ENCODE peak calls at places on chromosomes 3 and 15, in eight cellular contexts. One of them, this sample, is unnamed.
A peak's percentile ranks its signal among the peaks of the same experiment; 100 is the strongest.

GRCh38 chr3:61848885-61849284 is 287.5 kb downstream of the PTPRG start:
- DNase-seq in transverse colon: no peak
- DNase-seq in esophagus muscularis mucosa: no peak
- DNase-seq in IMR-90: peak; percentile 72
- DNase-seq in suprapubic skin: no peak
- DNase-seq in GM12878: no peak
- DNase-seq in K562: no peak
- DNase-seq in lower leg skin: peak; percentile 39
- DNase-seq in this sample: no peak

GRCh38 chr15:50340431-50340830 is 14.6 kb downstream of the GABPB1 start:
- DNase-seq in suprapubic skin: no peak
- DNase-seq in esophagus muscularis mucosa: no peak
- DNase-seq in GM12878: no peak
- DNase-seq in IMR-90: no peak
- DNase-seq in lower leg skin: no peak
- DNase-seq in transverse colon: no peak
- DNase-seq in K562: no peak
- DNase-seq in this sample: no peak

GRCh38 chr3:114519415-114519814 is 225.6 kb downstream of the TIGIT start:
- DNase-seq in GM12878: peak; percentile 26
- DNase-seq in lower leg skin: no peak
- DNase-seq in suprapubic skin: no peak
- DNase-seq in IMR-90: peak; percentile 81
- DNase-seq in transverse colon: no peak
- DNase-seq in esophagus muscularis mucosa: no peak
- DNase-seq in K562: no peak
- DNase-seq in this sample: no peak

GRCh38 chr3:184635126-184635525 is 73.5 kb downstream of the EPHB3 start:
- DNase-seq in lower leg skin: no peak
- DNase-seq in suprapubic skin: no peak
- DNase-seq in IMR-90: no peak
- DNase-seq in K562: no peak
- DNase-seq in esophagus muscularis mucosa: no peak
- DNase-seq in GM12878: no peak
- DNase-seq in transverse colon: no peak
- DNase-seq in this sample: no peak

GRCh38 chr15:63945005-63945788 is 101.1 kb downstream of the DAPK2 start:
- DNase-seq in esophagus muscularis mucosa: peak; percentile 91
- DNase-seq in IMR-90: peak; percentile 34
- DNase-seq in K562: peak; percentile 82
- DNase-seq in suprapubic skin: peak; percentile 80
- DNase-seq in transverse colon: peak; percentile 83
- DNase-seq in GM12878: no peak
- DNase-seq in lower leg skin: peak; percentile 51
- DNase-seq in this sample: peak; percentile 56

GRCh38 chr3:150293401-150294001 is 114.6 kb upstream of the TSC22D2 start:
- DNase-seq in K562: no peak
- DNase-seq in suprapubic skin: no peak
- DNase-seq in transverse colon: no peak
- DNase-seq in esophagus muscularis mucosa: no peak
- DNase-seq in GM12878: no peak
- DNase-seq in IMR-90: peak; percentile 81
- DNase-seq in lower leg skin: no peak
- DNase-seq in this sample: no peak

GRCh38 chr15:88701561-88702095 is 62.8 kb downstream of the ISG20 start:
- DNase-seq in GM12878: no peak
- DNase-seq in suprapubic skin: no peak
- DNase-seq in lower leg skin: no peak
- DNase-seq in K562: peak; percentile 42
- DNase-seq in esophagus muscularis mucosa: no peak
- DNase-seq in transverse colon: peak; percentile 33
- DNase-seq in IMR-90: no peak
- DNase-seq in this sample: peak; percentile 46

GRCh38 chr3:58336135-58336882 is 3.6 kb downstream of the PXK start:
- DNase-seq in lower leg skin: no peak
- DNase-seq in suprapubic skin: no peak
- DNase-seq in GM12878: no peak
- DNase-seq in K562: no peak
- DNase-seq in transverse colon: no peak
- DNase-seq in IMR-90: peak; percentile 89
- DNase-seq in esophagus muscularis mucosa: no peak
- DNase-seq in this sample: no peak

GRCh38 chr3:94106268-94106667 is 43.4 kb downstream of the NSUN3 start:
- DNase-seq in transverse colon: no peak
- DNase-seq in IMR-90: no peak
- DNase-seq in lower leg skin: no peak
- DNase-seq in suprapubic skin: no peak
- DNase-seq in GM12878: no peak
- DNase-seq in K562: no peak
- DNase-seq in esophagus muscularis mucosa: no peak
- DNase-seq in this sample: no peak

GRCh38 chr15:70754862-70755261 is 8.5 kb downstream of the UACA start:
- DNase-seq in IMR-90: no peak
- DNase-seq in esophagus muscularis mucosa: no peak
- DNase-seq in lower leg skin: no peak
- DNase-seq in suprapubic skin: no peak
- DNase-seq in transverse colon: no peak
- DNase-seq in GM12878: no peak
- DNase-seq in K562: no peak
- DNase-seq in this sample: no peak

GRCh38 chr3:139935866-139936817 is 1.2 kb downstream of the CLSTN2 start:
- DNase-seq in IMR-90: no peak
- DNase-seq in esophagus muscularis mucosa: peak; percentile 88
- DNase-seq in K562: no peak
- DNase-seq in suprapubic skin: peak; percentile 70
- DNase-seq in lower leg skin: no peak
- DNase-seq in GM12878: no peak
- DNase-seq in transverse colon: no peak
- DNase-seq in this sample: peak; percentile 21

GRCh38 chr3:81382470-81382869 is 379.0 kb downstream of the GBE1 start:
- DNase-seq in suprapubic skin: no peak
- DNase-seq in IMR-90: no peak
- DNase-seq in lower leg skin: no peak
- DNase-seq in K562: no peak
- DNase-seq in esophagus muscularis mucosa: no peak
- DNase-seq in transverse colon: no peak
- DNase-seq in GM12878: no peak
- DNase-seq in this sample: no peak

GRCh38 chr3:192570315-192570714 is 157.0 kb downstream of the FGF12 start:
- DNase-seq in transverse colon: no peak
- DNase-seq in esophagus muscularis mucosa: no peak
- DNase-seq in IMR-90: no peak
- DNase-seq in suprapubic skin: no peak
- DNase-seq in K562: no peak
- DNase-seq in GM12878: no peak
- DNase-seq in lower leg skin: no peak
- DNase-seq in this sample: no peak

GRCh38 chr15:79394231-79394630 is 37.9 kb upstream of the MINAR1 start:
- DNase-seq in esophagus muscularis mucosa: peak; percentile 26
- DNase-seq in GM12878: no peak
- DNase-seq in suprapubic skin: no peak
- DNase-seq in IMR-90: peak; percentile 79
- DNase-seq in lower leg skin: no peak
- DNase-seq in K562: no peak
- DNase-seq in transverse colon: no peak
- DNase-seq in this sample: no peak

GRCh38 chr3:152402698-152403456 is 134.1 kb downstream of the MBNL1 start:
- DNase-seq in IMR-90: peak; percentile 24
- DNase-seq in esophagus muscularis mucosa: no peak
- DNase-seq in GM12878: no peak
- DNase-seq in suprapubic skin: no peak
- DNase-seq in lower leg skin: no peak
- DNase-seq in transverse colon: no peak
- DNase-seq in K562: no peak
- DNase-seq in this sample: no peak

GRCh38 chr15:98063311-98063710 is 102.8 kb downstream of the ARRDC4 start:
- DNase-seq in K562: no peak
- DNase-seq in suprapubic skin: no peak
- DNase-seq in esophagus muscularis mucosa: no peak
- DNase-seq in IMR-90: no peak
- DNase-seq in GM12878: no peak
- DNase-seq in transverse colon: no peak
- DNase-seq in lower leg skin: no peak
- DNase-seq in this sample: no peak

GRCh38 chr3:129735638-129736037 is 129.2 kb upstream of the PLXND1 start:
- DNase-seq in IMR-90: no peak
- DNase-seq in K562: no peak
- DNase-seq in transverse colon: no peak
- DNase-seq in suprapubic skin: no peak
- DNase-seq in esophagus muscularis mucosa: no peak
- DNase-seq in GM12878: no peak
- DNase-seq in lower leg skin: no peak
- DNase-seq in this sample: no peak

DNA sequence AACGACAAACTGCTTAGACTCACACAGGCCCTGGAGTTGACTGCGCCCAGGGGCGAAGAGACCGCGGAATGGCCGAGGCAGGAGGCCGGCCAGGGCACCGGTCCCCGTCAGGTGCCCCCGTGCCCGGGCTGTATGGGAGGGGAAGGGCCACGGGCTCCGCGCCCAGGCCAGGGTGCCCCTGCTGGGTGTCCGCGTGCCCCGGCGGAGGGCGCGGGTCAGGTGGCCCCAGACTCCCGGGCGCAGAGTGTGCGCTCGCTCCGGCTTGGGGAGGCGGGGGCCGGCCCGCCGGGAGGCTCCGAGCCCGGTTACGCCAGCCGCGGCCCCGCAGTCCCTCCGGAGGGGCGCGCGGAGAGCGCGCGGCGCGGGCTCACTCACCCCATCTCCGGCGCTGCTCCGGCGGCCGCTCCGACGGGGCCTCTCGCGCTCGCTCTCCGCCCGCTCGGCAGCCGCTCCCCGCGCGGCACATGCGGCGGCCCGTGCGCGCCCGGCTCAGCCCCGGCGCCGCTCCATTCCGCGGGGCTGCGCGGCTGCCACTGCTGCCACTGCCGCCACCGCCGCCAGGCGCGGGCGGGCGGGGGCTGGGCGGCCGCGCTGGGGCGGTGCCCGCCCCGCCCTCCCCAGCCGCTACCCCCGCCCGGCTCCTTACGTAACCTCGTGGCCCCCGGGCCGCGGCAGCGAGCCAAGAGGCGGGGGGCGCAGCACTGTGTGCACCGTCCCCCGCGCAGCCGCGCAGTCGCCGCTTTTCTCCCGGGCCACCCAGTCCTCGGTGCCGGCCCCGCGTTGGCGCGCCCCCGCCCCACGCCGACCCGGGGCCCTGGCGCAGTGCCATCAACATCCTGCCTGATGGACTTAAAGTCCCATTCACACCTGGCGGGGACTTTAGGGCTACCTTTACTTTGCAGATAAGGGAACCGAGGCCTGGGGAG is at the start of gene HOMER2:
- DNase-seq in IMR-90: no peak
- DNase-seq in esophagus muscularis mucosa: no peak
- DNase-seq in lower leg skin: no peak
- DNase-seq in K562: no peak
- DNase-seq in GM12878: no peak
- DNase-seq in suprapubic skin: no peak
- DNase-seq in transverse colon: peak; percentile 15
- DNase-seq in this sample: peak; percentile 42
- TF ChIP-seq POLR2A in IMR-90: no peak
- TF ChIP-seq POLR2A in esophagus muscularis mucosa: no peak
- TF ChIP-seq POLR2A in lower leg skin: no peak
- TF ChIP-seq POLR2A in K562: no peak
- TF ChIP-seq POLR2A in GM12878: no peak
- TF ChIP-seq POLR2A in suprapubic skin: no peak
- TF ChIP-seq POLR2A in transverse colon: no peak
- TF ChIP-seq POLR2A in this sample: no peak

GRCh38 chr15:57651445-57651844 is 55.1 kb upstream of the POLR2M start:
- DNase-seq in IMR-90: no peak
- DNase-seq in suprapubic skin: no peak
- DNase-seq in lower leg skin: no peak
- DNase-seq in K562: no peak
- DNase-seq in transverse colon: no peak
- DNase-seq in GM12878: no peak
- DNase-seq in esophagus muscularis mucosa: peak; percentile 77
- DNase-seq in this sample: no peak

GRCh38 chr15:57646057-57646456 is 54.4 kb downstream of the MYZAP start:
- DNase-seq in GM12878: no peak
- DNase-seq in esophagus muscularis mucosa: peak; percentile 45
- DNase-seq in transverse colon: no peak
- DNase-seq in suprapubic skin: no peak
- DNase-seq in IMR-90: no peak
- DNase-seq in lower leg skin: no peak
- DNase-seq in K562: no peak
- DNase-seq in this sample: no peak

GRCh38 chr15:57647791-57648130 is 56.1 kb downstream of the MYZAP start:
- DNase-seq in suprapubic skin: no peak
- DNase-seq in K562: no peak
- DNase-seq in lower leg skin: no peak
- DNase-seq in GM12878: no peak
- DNase-seq in transverse colon: no peak
- DNase-seq in IMR-90: peak; percentile 5
- DNase-seq in esophagus muscularis mucosa: peak; percentile 87
- DNase-seq in this sample: no peak

GRCh38 chr15:57649138-57649537 is 57.4 kb upstream of the POLR2M start:
- DNase-seq in transverse colon: no peak
- DNase-seq in esophagus muscularis mucosa: peak; percentile 17
- DNase-seq in GM12878: no peak
- DNase-seq in IMR-90: no peak
- DNase-seq in K562: no peak
- DNase-seq in lower leg skin: no peak
- DNase-seq in suprapubic skin: no peak
- DNase-seq in this sample: no peak

GRCh38 chr15:57647071-57647790 is 55.5 kb downstream of the MYZAP start:
- DNase-seq in suprapubic skin: no peak
- DNase-seq in IMR-90: no peak
- DNase-seq in lower leg skin: no peak
- DNase-seq in GM12878: no peak
- DNase-seq in esophagus muscularis mucosa: peak; percentile 47
- DNase-seq in K562: no peak
- DNase-seq in transverse colon: no peak
- DNase-seq in this sample: no peak
- TF ChIP-seq POLR2A in suprapubic skin: no peak
- TF ChIP-seq POLR2A in IMR-90: no peak
- TF ChIP-seq POLR2A in lower leg skin: no peak
- TF ChIP-seq POLR2A in GM12878: no peak
- TF ChIP-seq POLR2A in esophagus muscularis mucosa: no peak
- TF ChIP-seq POLR2A in K562: no peak
- TF ChIP-seq POLR2A in transverse colon: no peak
- TF ChIP-seq POLR2A in this sample: no peak

GRCh38 chr15:53830707-53831386 is 71.4 kb upstream of the WDR72 start:
- DNase-seq in GM12878: no peak
- DNase-seq in K562: no peak
- DNase-seq in IMR-90: no peak
- DNase-seq in transverse colon: peak; percentile 30
- DNase-seq in esophagus muscularis mucosa: no peak
- DNase-seq in lower leg skin: no peak
- DNase-seq in suprapubic skin: no peak
- DNase-seq in this sample: no peak
- TF ChIP-seq POLR2A in GM12878: no peak
- TF ChIP-seq POLR2A in K562: no peak
- TF ChIP-seq POLR2A in IMR-90: no peak
- TF ChIP-seq POLR2A in transverse colon: no peak
- TF ChIP-seq POLR2A in esophagus muscularis mucosa: no peak
- TF ChIP-seq POLR2A in lower leg skin: no peak
- TF ChIP-seq POLR2A in suprapubic skin: no peak
- TF ChIP-seq POLR2A in this sample: no peak

DNA sequence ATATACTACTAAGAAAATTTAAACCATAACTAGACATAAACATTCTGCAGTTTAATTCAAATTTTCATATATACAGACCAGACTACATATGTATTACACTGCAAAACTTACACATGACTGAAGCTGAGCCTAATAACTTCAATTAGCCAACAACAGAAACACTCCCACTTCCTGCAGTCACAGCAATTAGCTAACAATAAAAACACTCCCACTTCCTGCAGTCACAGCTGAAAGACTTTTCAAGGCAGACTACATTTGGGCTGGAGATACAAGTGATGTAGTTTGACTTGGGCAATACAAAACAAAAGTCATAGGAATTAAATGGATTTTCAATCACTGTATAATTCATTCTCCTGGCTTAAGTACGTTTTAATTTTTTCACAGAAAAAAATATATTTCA is 10.3 kb downstream of the TM2D3 start:
- DNase-seq in GM12878: peak; percentile 25
- DNase-seq in suprapubic skin: no peak
- DNase-seq in lower leg skin: no peak
- DNase-seq in transverse colon: no peak
- DNase-seq in IMR-90: no peak
- DNase-seq in K562: no peak
- DNase-seq in esophagus muscularis mucosa: no peak
- DNase-seq in this sample: no peak
- TF ChIP-seq POLR2A in GM12878: no peak
- TF ChIP-seq POLR2A in suprapubic skin: no peak
- TF ChIP-seq POLR2A in lower leg skin: no peak
- TF ChIP-seq POLR2A in transverse colon: no peak
- TF ChIP-seq POLR2A in IMR-90: no peak
- TF ChIP-seq POLR2A in K562: no peak
- TF ChIP-seq POLR2A in esophagus muscularis mucosa: no peak
- TF ChIP-seq POLR2A in this sample: no peak